ENCODE peak calls at places on chromosomes 13 and 19, in eight cellular contexts. N, L, Z, R, S, K, H and F are unnamed samples.

GRCh38 chr19:14369399-14370168 is 11.7 kb upstream of the ADGRE5 start:
- DNase-seq in N (no peak), K (no peak), S (no peak), Z (peak), R (no peak), L (peak), H (peak), F (no peak)

GRCh38 chr13:82436099-82436585 is 1446.1 kb downstream of the SLITRK1 start:
- DNase-seq in L (no peak), H (no peak), S (no peak), K (no peak), N (no peak), R (no peak), Z (no peak), F (no peak)

GRCh38 chr13:111480976-111481375 is 160.5 kb downstream of the TEX29 start:
- DNase-seq in R (no peak), Z (no peak), N (no peak), L (no peak), H (no peak), K (no peak), S (no peak), F (no peak)

GRCh38 chr13:40498461-40498860 is 168.0 kb downstream of the FOXO1 start:
- DNase-seq in H (no peak), Z (no peak), L (no peak), K (no peak), R (no peak), N (no peak), S (no peak), F (no peak)

GRCh38 chr13:36981156-36981743 is 17.9 kb downstream of the ALG5 start:
- DNase-seq in Z (no peak), L (peak), K (no peak), R (peak), S (no peak), N (no peak), H (peak), F (no peak)

GRCh38 chr13:41413907-41414306 is 43.4 kb upstream of the RGCC start:
- DNase-seq in Z (no peak), H (no peak), L (no peak), N (no peak), R (no peak), K (no peak), S (no peak), F (no peak)

GRCh38 chr13:80341098-80341701 is at the start of gene SPRY2:
- DNase-seq in Z (peak), K (peak), S (peak), R (peak), H (peak), N (peak), L (peak), F (peak)

GRCh38 chr13:33284016-33284415 is 1.5 kb downstream of the STARD13 start:
- DNase-seq in K (no peak), L (peak), S (no peak), Z (no peak), R (no peak), N (no peak), H (peak), F (no peak)

GRCh38 chr13:39411501-39411900 is 191.5 kb downstream of the LHFPL6 start:
- DNase-seq in Z (no peak), K (no peak), S (no peak), R (no peak), H (no peak), L (no peak), N (no peak), F (no peak)

GRCh38 chr19:3029070-3029923 is at the start of gene TLE2:
- DNase-seq in K (no peak), Z (no peak), L (no peak), H (no peak), N (no peak), R (no peak), S (no peak), F (no peak)

GRCh38 chr13:96822900-96823299 is 171.4 kb downstream of the OXGR1 start:
- DNase-seq in S (peak), N (no peak), H (peak), R (peak), Z (no peak), L (no peak), K (no peak), F (peak)

GRCh38 chr13:41065098-41065497 is 3.8 kb downstream of the WBP4 start:
- DNase-seq in N (no peak), K (no peak), R (no peak), L (peak), Z (no peak), S (no peak), H (peak), F (no peak)

GRCh38 chr19:35673121-35673804 is 6.9 kb downstream of the UPK1A start:
- DNase-seq in S (peak), H (peak), K (peak), L (peak), Z (no peak), R (peak), N (peak), F (peak)

GRCh38 chr13:101493541-101493940 is 41.1 kb downstream of the ITGBL1 start:
- DNase-seq in Z (no peak), L (no peak), H (no peak), S (no peak), K (no peak), N (no peak), R (no peak), F (no peak)

GRCh38 chr19:51124729-51125128 is at the start of gene SIGLEC9:
- DNase-seq in N (no peak), K (no peak), R (no peak), S (peak), Z (no peak), H (no peak), L (no peak), F (no peak)

GRCh38 chr13:28954810-28955209 is 134.7 kb downstream of the MTUS2 start:
- DNase-seq in H (no peak), S (no peak), R (no peak), N (no peak), K (no peak), L (no peak), Z (no peak), F (no peak)

GRCh38 chr13:52751196-52751595 is 11.6 kb upstream of the CNMD start:
- DNase-seq in L (no peak), Z (no peak), N (no peak), S (no peak), H (no peak), K (no peak), R (no peak), F (no peak)
- TF ChIP-seq CTCF in L (no peak), Z (no peak), N (no peak), S (no peak), H (no peak), K (no peak), R (no peak), F (no peak)

GRCh38 chr13:86974995-86975328 is 696.2 kb upstream of the SLITRK5 start:
- DNase-seq in H (no peak), L (no peak), S (no peak), Z (no peak), N (no peak), R (no peak), K (no peak), F (no peak)
- TF ChIP-seq CTCF in H (no peak), L (no peak), S (no peak), Z (no peak), N (peak), R (peak), K (no peak), F (no peak)

GRCh38 chr19:11693505-11694499 is 44.9 kb downstream of the ZNF823 start:
- DNase-seq in L (peak), S (no peak), N (no peak), Z (no peak), R (peak), K (no peak), H (peak), F (no peak)
- TF ChIP-seq CTCF in L (no peak), S (no peak), N (no peak), Z (no peak), R (peak), K (no peak), H (no peak), F (no peak)

DNA sequence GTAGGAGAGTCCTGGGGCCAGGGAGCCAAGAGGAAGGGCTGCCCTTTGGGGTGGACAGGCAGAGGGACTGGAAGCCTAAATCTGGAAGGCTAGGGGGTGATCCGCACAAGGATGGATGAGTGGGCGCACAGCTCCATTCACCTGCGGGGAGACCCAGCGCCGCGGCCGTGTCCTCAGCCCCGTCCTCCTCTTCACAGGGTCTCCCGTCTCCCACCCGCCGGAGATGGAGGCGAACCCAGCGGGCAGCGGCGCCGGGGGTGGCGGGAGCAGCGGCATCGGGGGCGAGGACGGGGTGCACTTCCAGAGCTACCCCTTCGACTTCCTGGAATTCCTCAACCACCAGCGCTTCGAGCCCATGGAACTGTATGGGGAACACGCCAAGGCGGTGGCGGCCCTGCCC is 7.9 kb downstream of the ZNF865 start:
- DNase-seq in K (no peak), R (no peak), S (no peak), H (no peak), N (no peak), L (no peak), Z (no peak), F (no peak)
- TF ChIP-seq CTCF in K (no peak), R (no peak), S (no peak), H (no peak), N (no peak), L (no peak), Z (no peak), F (no peak)

GRCh38 chr13:21175656-21176194 is 627 bp downstream of the SKA3 start:
- DNase-seq in L (peak), N (no peak), H (peak), K (no peak), S (no peak), Z (no peak), R (peak), F (no peak)

GRCh38 chr13:21171420-21171819 is 4.9 kb downstream of the SKA3 start:
- DNase-seq in L (no peak), H (no peak), R (peak), S (no peak), K (no peak), Z (no peak), N (no peak), F (no peak)

GRCh38 chr13:21176982-21177284 is 475 bp downstream of the MRPL57 start:
- DNase-seq in K (no peak), H (no peak), S (no peak), Z (no peak), R (no peak), L (no peak), N (no peak), F (no peak)

GRCh38 chr13:21181671-21182070 is 5.2 kb downstream of the MRPL57 start:
- DNase-seq in L (no peak), Z (no peak), K (no peak), R (no peak), N (no peak), S (no peak), H (no peak), F (no peak)

DNA sequence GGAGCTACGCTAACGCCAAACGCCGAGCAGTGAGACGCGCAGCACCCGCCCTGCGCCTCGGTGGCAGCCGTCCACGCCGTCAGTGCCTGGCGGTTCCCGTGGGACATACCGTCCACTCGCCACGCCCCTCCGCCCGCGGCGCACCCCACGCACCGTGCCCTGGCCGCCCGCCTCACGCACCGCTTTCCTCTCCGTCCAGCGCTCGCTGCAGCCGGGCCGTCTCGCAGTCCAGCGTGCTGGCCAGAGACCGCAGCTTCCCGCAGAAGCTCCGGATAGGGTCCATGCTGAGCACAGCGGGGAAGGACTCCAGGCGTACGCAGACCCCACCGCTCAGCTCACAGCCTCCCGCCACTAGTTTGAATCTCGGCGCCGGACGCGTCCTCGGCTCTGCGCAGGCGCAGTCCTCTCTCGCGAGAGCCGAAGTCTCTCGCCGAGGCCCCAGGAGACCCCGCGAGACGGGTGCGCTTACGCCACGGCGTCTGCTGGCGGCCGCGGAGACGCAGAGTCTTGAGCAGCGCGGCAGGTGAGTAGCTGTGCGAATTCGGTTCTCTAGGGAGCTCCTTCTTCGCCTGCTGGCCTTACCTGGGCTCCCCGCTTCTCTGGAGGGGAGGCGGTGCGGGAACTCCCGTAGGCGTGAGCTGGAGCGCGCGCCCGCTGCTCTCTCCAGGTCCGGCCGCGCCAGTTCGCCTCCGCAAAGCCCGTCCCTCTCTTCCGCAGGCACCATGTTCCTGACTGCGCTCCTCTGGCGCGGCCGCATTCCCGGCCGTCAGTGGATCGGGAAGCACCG is at the start of the genes MRPL57 and SKA3:
- DNase-seq in S (peak), R (peak), N (peak), Z (peak), H (peak), L (peak), K (peak), F (peak)
- TF ChIP-seq CTCF in S (peak), R (peak), N (no peak), Z (peak), H (no peak), L (peak), K (peak), F (no peak)

GRCh38 chr13:49791214-49791752 is 1.2 kb downstream of the KPNA3 start:
- DNase-seq in Z (no peak), N (no peak), S (no peak), R (peak), L (peak), K (no peak), H (peak), F (no peak)
- TF ChIP-seq CTCF in Z (no peak), N (peak), S (no peak), R (peak), L (no peak), K (no peak), H (peak), F (no peak)

DNA sequence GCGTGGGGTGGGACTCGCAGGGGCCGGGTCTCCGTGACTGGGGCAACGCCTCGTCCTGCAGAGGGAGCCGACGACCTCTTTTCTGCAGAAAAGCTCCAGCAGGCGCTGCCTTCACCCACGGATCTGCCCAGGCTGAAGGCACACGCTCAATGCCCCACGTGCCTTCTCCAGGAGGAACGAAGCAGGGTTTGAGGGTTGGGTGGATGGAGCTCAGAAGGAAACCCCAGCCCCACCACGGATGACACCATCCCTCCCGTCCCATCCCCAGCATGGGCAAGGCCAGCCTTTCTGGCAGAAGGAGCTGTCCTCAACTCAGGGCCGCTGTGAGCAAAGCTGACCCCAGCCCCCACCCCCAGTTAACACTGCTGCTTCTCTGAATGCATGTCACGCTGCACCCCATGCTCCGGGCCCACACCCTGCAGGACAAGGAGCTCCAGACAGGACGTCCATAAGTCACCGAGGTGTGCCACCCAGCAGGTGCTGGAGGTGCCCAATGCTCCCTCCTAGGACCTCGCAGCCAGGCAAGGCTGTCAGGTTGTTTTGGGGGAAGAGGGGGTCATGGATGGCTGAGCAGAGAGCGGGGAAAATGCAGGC is 7.4 kb downstream of the C19orf25 start:
- DNase-seq in R (no peak), K (no peak), L (no peak), S (no peak), Z (no peak), N (no peak), H (no peak), F (no peak)
- TF ChIP-seq CTCF in R (peak), K (peak), L (no peak), S (no peak), Z (no peak), N (no peak), H (no peak), F (no peak)

DNA sequence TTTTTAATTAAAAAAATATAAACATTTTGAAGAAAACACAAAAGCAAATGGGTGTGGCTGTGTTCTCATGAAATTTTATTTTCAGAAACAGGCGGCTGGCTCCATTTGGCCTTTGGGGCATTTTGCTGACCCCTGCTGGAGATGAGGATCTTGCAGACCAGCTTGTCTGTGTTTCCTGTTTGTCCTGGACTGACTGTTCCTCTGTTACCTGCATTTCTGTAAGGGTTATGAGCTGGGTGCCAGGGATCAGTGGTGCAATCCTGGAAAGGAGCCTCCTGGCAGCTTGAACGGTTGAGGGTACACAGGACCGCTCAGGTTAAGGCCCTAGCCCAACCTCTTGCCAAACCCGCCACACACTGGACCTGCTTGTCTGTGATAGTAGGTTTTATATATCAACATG is 49.9 kb downstream of the ZNF787 start:
- DNase-seq in H (no peak), S (no peak), K (no peak), R (peak), N (no peak), Z (no peak), L (no peak), F (no peak)
- TF ChIP-seq CTCF in H (peak), S (no peak), K (peak), R (peak), N (peak), Z (no peak), L (peak), F (no peak)

DNA sequence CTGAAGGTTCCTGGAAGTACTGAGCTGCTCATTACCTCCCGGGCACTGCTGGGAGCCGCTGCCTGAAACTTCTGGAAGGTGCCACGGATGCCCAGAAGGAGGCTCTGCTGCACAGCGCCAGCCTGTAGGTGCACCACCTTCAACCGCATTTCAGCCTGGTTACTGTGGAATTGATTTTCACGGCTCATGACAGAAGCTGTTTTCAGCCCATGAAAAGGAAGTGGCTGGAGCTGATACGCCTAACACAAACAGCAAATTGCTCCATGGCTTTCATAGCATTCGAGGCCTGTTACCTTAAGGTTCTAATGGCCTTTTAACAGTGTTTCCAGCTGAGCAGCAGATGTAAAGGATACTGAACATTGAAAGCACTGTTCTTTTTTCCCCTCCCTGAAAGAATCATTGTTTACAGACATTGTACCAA is 22.0 kb downstream of the GPC6 start:
- DNase-seq in K (peak), L (peak), H (peak), N (no peak), S (no peak), R (peak), Z (no peak), F (peak)
- TF ChIP-seq CTCF in K (peak), L (peak), H (peak), N (peak), S (no peak), R (peak), Z (no peak), F (peak)

DNA sequence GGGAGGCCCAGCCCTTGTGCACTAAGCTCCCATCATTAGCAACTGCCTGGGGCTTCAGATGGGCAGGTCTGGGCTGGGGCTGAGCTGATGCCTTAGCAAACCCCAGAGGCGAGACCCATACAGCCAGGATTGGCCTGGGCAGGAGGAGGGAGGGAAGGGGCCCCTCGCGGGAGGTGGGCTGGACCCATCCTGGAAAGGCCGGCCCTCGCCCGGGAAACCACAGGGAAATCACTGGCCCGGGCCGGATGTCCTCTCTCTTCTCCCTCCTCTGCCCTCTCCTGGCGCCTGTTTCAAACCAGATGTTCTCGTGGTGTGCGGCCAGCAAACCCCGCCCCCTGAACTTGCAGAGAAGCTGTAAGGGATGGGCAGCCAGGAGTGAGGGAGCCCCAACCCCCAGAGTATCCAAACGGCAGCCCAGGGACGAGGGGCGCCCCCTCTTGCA is 43.1 kb downstream of the TMEM255B start:
- DNase-seq in N (peak), S (no peak), L (peak), K (peak), Z (peak), H (peak), R (peak), F (peak)
- TF ChIP-seq CTCF in N (peak), S (no peak), L (peak), K (no peak), Z (no peak), H (peak), R (no peak), F (no peak)